ENCODE peak calls at places on chromosomes 12 and 14, in five cellular contexts. One of them, this sample, is unnamed.

GRCh38 chr14:73749706-73750105 is 35.5 kb upstream of the PNMA1 start:
- DNase-seq in stimulated activated CD4-positive, alpha-beta T cell treated with anti-CD3 and anti-CD28 coated beads, TNF-alpha, amount 100 ng/mL, for 48 hours: no peak
- DNase-seq in HFFc6: no peak
- DNase-seq in IMR-90: no peak
- DNase-seq in mammary epithelial cell: no peak
- DNase-seq in this sample: no peak

GRCh38 chr12:3600039-3600720 is 109.2 kb downstream of the PRMT8 start:
- DNase-seq in stimulated activated CD4-positive, alpha-beta T cell treated with anti-CD3 and anti-CD28 coated beads, TNF-alpha, amount 100 ng/mL, for 48 hours: no peak
- DNase-seq in HFFc6: no peak
- DNase-seq in IMR-90: no peak
- DNase-seq in mammary epithelial cell: peak; percentile 4
- DNase-seq in this sample: no peak

GRCh38 chr14:53942970-53943750 is 13.5 kb downstream of the BMP4 start:
- DNase-seq in stimulated activated CD4-positive, alpha-beta T cell treated with anti-CD3 and anti-CD28 coated beads, TNF-alpha, amount 100 ng/mL, for 48 hours: no peak
- DNase-seq in HFFc6: no peak
- DNase-seq in IMR-90: no peak
- DNase-seq in mammary epithelial cell: no peak
- DNase-seq in this sample: no peak

GRCh38 chr14:75812592-75812991 is 151.5 kb downstream of the TTLL5 start:
- DNase-seq in stimulated activated CD4-positive, alpha-beta T cell treated with anti-CD3 and anti-CD28 coated beads, TNF-alpha, amount 100 ng/mL, for 48 hours: no peak
- DNase-seq in HFFc6: no peak
- DNase-seq in IMR-90: no peak
- DNase-seq in mammary epithelial cell: no peak
- DNase-seq in this sample: no peak

GRCh38 chr12:94900496-94900895 is 103.0 kb downstream of the NDUFA12 start:
- DNase-seq in stimulated activated CD4-positive, alpha-beta T cell treated with anti-CD3 and anti-CD28 coated beads, TNF-alpha, amount 100 ng/mL, for 48 hours: no peak
- DNase-seq in HFFc6: no peak
- DNase-seq in IMR-90: no peak
- DNase-seq in mammary epithelial cell: no peak
- DNase-seq in this sample: peak; percentile 61

GRCh38 chr14:68011629-68012028 is 192.1 kb downstream of the RAD51B start:
- DNase-seq in stimulated activated CD4-positive, alpha-beta T cell treated with anti-CD3 and anti-CD28 coated beads, TNF-alpha, amount 100 ng/mL, for 48 hours: no peak
- DNase-seq in HFFc6: peak; percentile 9
- DNase-seq in IMR-90: peak; percentile 87
- DNase-seq in mammary epithelial cell: no peak
- DNase-seq in this sample: no peak

GRCh38 chr12:104494137-104494815 is 37.5 kb downstream of the CHST11 start:
- DNase-seq in stimulated activated CD4-positive, alpha-beta T cell treated with anti-CD3 and anti-CD28 coated beads, TNF-alpha, amount 100 ng/mL, for 48 hours: peak; percentile 71
- DNase-seq in HFFc6: no peak
- DNase-seq in IMR-90: no peak
- DNase-seq in mammary epithelial cell: no peak
- DNase-seq in this sample: no peak

GRCh38 chr12:124480469-124481256 is 86.7 kb downstream of the NCOR2 start:
- DNase-seq in stimulated activated CD4-positive, alpha-beta T cell treated with anti-CD3 and anti-CD28 coated beads, TNF-alpha, amount 100 ng/mL, for 48 hours: no peak
- DNase-seq in HFFc6: peak; percentile 86
- DNase-seq in IMR-90: peak; percentile 47
- DNase-seq in mammary epithelial cell: peak; percentile 63
- DNase-seq in this sample: peak; percentile 95

GRCh38 chr14:104145826-104146642 is 7.6 kb downstream of the KIF26A start:
- DNase-seq in stimulated activated CD4-positive, alpha-beta T cell treated with anti-CD3 and anti-CD28 coated beads, TNF-alpha, amount 100 ng/mL, for 48 hours: no peak
- DNase-seq in HFFc6: no peak
- DNase-seq in IMR-90: no peak
- DNase-seq in mammary epithelial cell: no peak
- DNase-seq in this sample: peak; percentile 1

GRCh38 chr12:2156333-2156732 is 103.5 kb downstream of the CACNA1C start:
- DNase-seq in stimulated activated CD4-positive, alpha-beta T cell treated with anti-CD3 and anti-CD28 coated beads, TNF-alpha, amount 100 ng/mL, for 48 hours: no peak
- DNase-seq in HFFc6: no peak
- DNase-seq in IMR-90: peak; percentile 85
- DNase-seq in mammary epithelial cell: no peak
- DNase-seq in this sample: no peak

GRCh38 chr14:95597784-95598204 is 62.9 kb downstream of the GLRX5 start:
- DNase-seq in stimulated activated CD4-positive, alpha-beta T cell treated with anti-CD3 and anti-CD28 coated beads, TNF-alpha, amount 100 ng/mL, for 48 hours: no peak
- DNase-seq in HFFc6: peak; percentile 4
- DNase-seq in IMR-90: peak; percentile 43
- DNase-seq in mammary epithelial cell: peak; percentile 21
- DNase-seq in this sample: peak; percentile 3

GRCh38 chr12:31002999-31003398 is 70.7 kb upstream of the DDX11 start:
- DNase-seq in stimulated activated CD4-positive, alpha-beta T cell treated with anti-CD3 and anti-CD28 coated beads, TNF-alpha, amount 100 ng/mL, for 48 hours: no peak
- DNase-seq in HFFc6: no peak
- DNase-seq in IMR-90: peak; percentile 35
- DNase-seq in mammary epithelial cell: peak; percentile 29
- DNase-seq in this sample: no peak

GRCh38 chr12:96248532-96248931 is 54.4 kb downstream of the ELK3 start:
- DNase-seq in stimulated activated CD4-positive, alpha-beta T cell treated with anti-CD3 and anti-CD28 coated beads, TNF-alpha, amount 100 ng/mL, for 48 hours: no peak
- DNase-seq in HFFc6: no peak
- DNase-seq in IMR-90: no peak
- DNase-seq in mammary epithelial cell: no peak
- DNase-seq in this sample: no peak

GRCh38 chr14:78130356-78130755 is 39.8 kb upstream of the NRXN3 start:
- DNase-seq in stimulated activated CD4-positive, alpha-beta T cell treated with anti-CD3 and anti-CD28 coated beads, TNF-alpha, amount 100 ng/mL, for 48 hours: no peak
- DNase-seq in HFFc6: no peak
- DNase-seq in IMR-90: no peak
- DNase-seq in mammary epithelial cell: no peak
- DNase-seq in this sample: no peak

GRCh38 chr12:19014243-19014642 is 115.3 kb upstream of the PLEKHA5 start:
- DNase-seq in stimulated activated CD4-positive, alpha-beta T cell treated with anti-CD3 and anti-CD28 coated beads, TNF-alpha, amount 100 ng/mL, for 48 hours: no peak
- DNase-seq in HFFc6: no peak
- DNase-seq in IMR-90: peak; percentile 67
- DNase-seq in mammary epithelial cell: no peak
- DNase-seq in this sample: no peak

GRCh38 chr14:105448706-105449111 is 25.9 kb upstream of the CRIP2 start:
- DNase-seq in stimulated activated CD4-positive, alpha-beta T cell treated with anti-CD3 and anti-CD28 coated beads, TNF-alpha, amount 100 ng/mL, for 48 hours: peak; percentile 40
- DNase-seq in HFFc6: peak; percentile 24
- DNase-seq in IMR-90: peak; percentile 47
- DNase-seq in mammary epithelial cell: peak; percentile 14
- DNase-seq in this sample: peak; percentile 68

GRCh38 chr12:71183018-71183417 is 25.2 kb upstream of the TSPAN8 start:
- DNase-seq in stimulated activated CD4-positive, alpha-beta T cell treated with anti-CD3 and anti-CD28 coated beads, TNF-alpha, amount 100 ng/mL, for 48 hours: no peak
- DNase-seq in HFFc6: no peak
- DNase-seq in IMR-90: no peak
- DNase-seq in mammary epithelial cell: peak; percentile 58
- DNase-seq in this sample: no peak

GRCh38 chr12:121538699-121539061 is 42.1 kb downstream of the KDM2B start:
- DNase-seq in stimulated activated CD4-positive, alpha-beta T cell treated with anti-CD3 and anti-CD28 coated beads, TNF-alpha, amount 100 ng/mL, for 48 hours: no peak
- DNase-seq in HFFc6: no peak
- DNase-seq in IMR-90: peak; percentile 29
- DNase-seq in mammary epithelial cell: no peak
- DNase-seq in this sample: no peak

GRCh38 chr14:75522224-75522764 is at the start of gene BATF:
- DNase-seq in stimulated activated CD4-positive, alpha-beta T cell treated with anti-CD3 and anti-CD28 coated beads, TNF-alpha, amount 100 ng/mL, for 48 hours: peak; percentile 70
- DNase-seq in HFFc6: no peak
- DNase-seq in IMR-90: no peak
- DNase-seq in mammary epithelial cell: no peak
- DNase-seq in this sample: peak; percentile 12

GRCh38 chr12:43336962-43337555 is 214.9 kb downstream of the ADAMTS20 start:
- DNase-seq in stimulated activated CD4-positive, alpha-beta T cell treated with anti-CD3 and anti-CD28 coated beads, TNF-alpha, amount 100 ng/mL, for 48 hours: no peak
- DNase-seq in HFFc6: peak; percentile 29
- DNase-seq in IMR-90: peak; percentile 70
- DNase-seq in mammary epithelial cell: peak; percentile 16
- DNase-seq in this sample: no peak

GRCh38 chr14:102155150-102155549 is 15.5 kb downstream of the WDR20 start:
- DNase-seq in stimulated activated CD4-positive, alpha-beta T cell treated with anti-CD3 and anti-CD28 coated beads, TNF-alpha, amount 100 ng/mL, for 48 hours: no peak
- DNase-seq in HFFc6: peak; percentile 19
- DNase-seq in IMR-90: peak; percentile 67
- DNase-seq in mammary epithelial cell: no peak
- DNase-seq in this sample: no peak

GRCh38 chr14:75231320-75231719 is 47.3 kb upstream of the FOS start:
- DNase-seq in stimulated activated CD4-positive, alpha-beta T cell treated with anti-CD3 and anti-CD28 coated beads, TNF-alpha, amount 100 ng/mL, for 48 hours: no peak
- DNase-seq in HFFc6: no peak
- DNase-seq in IMR-90: no peak
- DNase-seq in mammary epithelial cell: no peak
- DNase-seq in this sample: no peak

GRCh38 chr12:116006141-116006540 is 271.4 kb downstream of the MED13L start:
- DNase-seq in stimulated activated CD4-positive, alpha-beta T cell treated with anti-CD3 and anti-CD28 coated beads, TNF-alpha, amount 100 ng/mL, for 48 hours: no peak
- DNase-seq in HFFc6: no peak
- DNase-seq in IMR-90: no peak
- DNase-seq in mammary epithelial cell: no peak
- DNase-seq in this sample: no peak

GRCh38 chr12:71415336-71416231 is 24.0 kb upstream of the LGR5 start:
- DNase-seq in stimulated activated CD4-positive, alpha-beta T cell treated with anti-CD3 and anti-CD28 coated beads, TNF-alpha, amount 100 ng/mL, for 48 hours: no peak
- DNase-seq in HFFc6: peak; percentile 59
- DNase-seq in IMR-90: peak; percentile 59
- DNase-seq in mammary epithelial cell: peak; percentile 34
- DNase-seq in this sample: peak; percentile 7

GRCh38 chr12:57580466-57580795 is 10.6 kb upstream of the PIP4K2C start:
- DNase-seq in stimulated activated CD4-positive, alpha-beta T cell treated with anti-CD3 and anti-CD28 coated beads, TNF-alpha, amount 100 ng/mL, for 48 hours: no peak
- DNase-seq in HFFc6: no peak
- DNase-seq in IMR-90: no peak
- DNase-seq in mammary epithelial cell: no peak
- DNase-seq in this sample: no peak

GRCh38 chr12:12533238-12533829 is 29.3 kb downstream of the DUSP16 start:
- DNase-seq in stimulated activated CD4-positive, alpha-beta T cell treated with anti-CD3 and anti-CD28 coated beads, TNF-alpha, amount 100 ng/mL, for 48 hours: no peak
- DNase-seq in HFFc6: no peak
- DNase-seq in IMR-90: no peak
- DNase-seq in mammary epithelial cell: peak; percentile 41
- DNase-seq in this sample: peak; percentile 91

GRCh38 chr12:121284551-121285390 is 11.7 kb downstream of the CAMKK2 start:
- DNase-seq in stimulated activated CD4-positive, alpha-beta T cell treated with anti-CD3 and anti-CD28 coated beads, TNF-alpha, amount 100 ng/mL, for 48 hours: no peak
- DNase-seq in HFFc6: no peak
- DNase-seq in IMR-90: peak; percentile 19
- DNase-seq in mammary epithelial cell: no peak
- DNase-seq in this sample: no peak

GRCh38 chr12:124745891-124746570 is 117.6 kb downstream of the SCARB1 start:
- DNase-seq in stimulated activated CD4-positive, alpha-beta T cell treated with anti-CD3 and anti-CD28 coated beads, TNF-alpha, amount 100 ng/mL, for 48 hours: no peak
- DNase-seq in HFFc6: peak; percentile 89
- DNase-seq in IMR-90: peak; percentile 81
- DNase-seq in mammary epithelial cell: peak; percentile 77
- DNase-seq in this sample: peak; percentile 96

GRCh38 chr12:94534761-94535613 is 75.3 kb upstream of the CEP83 start:
- DNase-seq in stimulated activated CD4-positive, alpha-beta T cell treated with anti-CD3 and anti-CD28 coated beads, TNF-alpha, amount 100 ng/mL, for 48 hours: no peak
- DNase-seq in HFFc6: no peak
- DNase-seq in IMR-90: no peak
- DNase-seq in mammary epithelial cell: no peak
- DNase-seq in this sample: no peak

GRCh38 chr12:29794869-29795268 is 11.1 kb upstream of the TMTC1 start:
- DNase-seq in stimulated activated CD4-positive, alpha-beta T cell treated with anti-CD3 and anti-CD28 coated beads, TNF-alpha, amount 100 ng/mL, for 48 hours: no peak
- DNase-seq in HFFc6: no peak
- DNase-seq in IMR-90: no peak
- DNase-seq in mammary epithelial cell: no peak
- DNase-seq in this sample: no peak

GRCh38 chr12:116418551-116418950 is 140.6 kb upstream of the MAP1LC3B2 start:
- DNase-seq in stimulated activated CD4-positive, alpha-beta T cell treated with anti-CD3 and anti-CD28 coated beads, TNF-alpha, amount 100 ng/mL, for 48 hours: no peak
- DNase-seq in HFFc6: no peak
- DNase-seq in IMR-90: no peak
- DNase-seq in mammary epithelial cell: no peak
- DNase-seq in this sample: no peak

GRCh38 chr12:24979971-24980730 is 31.2 kb upstream of the BCAT1 start:
- DNase-seq in stimulated activated CD4-positive, alpha-beta T cell treated with anti-CD3 and anti-CD28 coated beads, TNF-alpha, amount 100 ng/mL, for 48 hours: no peak
- DNase-seq in HFFc6: no peak
- DNase-seq in IMR-90: no peak
- DNase-seq in mammary epithelial cell: no peak
- DNase-seq in this sample: peak; percentile 23

GRCh38 chr12:6178981-6179761 is 21.0 kb upstream of the CD9 start:
- DNase-seq in stimulated activated CD4-positive, alpha-beta T cell treated with anti-CD3 and anti-CD28 coated beads, TNF-alpha, amount 100 ng/mL, for 48 hours: no peak
- DNase-seq in HFFc6: peak; percentile 66
- DNase-seq in IMR-90: peak; percentile 51
- DNase-seq in mammary epithelial cell: no peak
- DNase-seq in this sample: no peak

GRCh38 chr12:67338426-67338825 is 69.3 kb downstream of the CAND1 start:
- DNase-seq in stimulated activated CD4-positive, alpha-beta T cell treated with anti-CD3 and anti-CD28 coated beads, TNF-alpha, amount 100 ng/mL, for 48 hours: no peak
- DNase-seq in HFFc6: no peak
- DNase-seq in IMR-90: no peak
- DNase-seq in mammary epithelial cell: no peak
- DNase-seq in this sample: no peak

GRCh38 chr14:76882646-76883045 is 56.4 kb downstream of the LRRC74A start:
- DNase-seq in stimulated activated CD4-positive, alpha-beta T cell treated with anti-CD3 and anti-CD28 coated beads, TNF-alpha, amount 100 ng/mL, for 48 hours: no peak
- DNase-seq in HFFc6: no peak
- DNase-seq in IMR-90: no peak
- DNase-seq in mammary epithelial cell: no peak
- DNase-seq in this sample: no peak

GRCh38 chr12:53696285-53696654 is 20.4 kb upstream of the ATP5MC2 start:
- DNase-seq in stimulated activated CD4-positive, alpha-beta T cell treated with anti-CD3 and anti-CD28 coated beads, TNF-alpha, amount 100 ng/mL, for 48 hours: no peak
- DNase-seq in HFFc6: peak; percentile 74
- DNase-seq in IMR-90: peak; percentile 85
- DNase-seq in mammary epithelial cell: peak; percentile 51
- DNase-seq in this sample: peak; percentile 89

GRCh38 chr12:121990692-121991603 is 30.7 kb upstream of the BCL7A start:
- DNase-seq in stimulated activated CD4-positive, alpha-beta T cell treated with anti-CD3 and anti-CD28 coated beads, TNF-alpha, amount 100 ng/mL, for 48 hours: peak; percentile 20
- DNase-seq in HFFc6: peak; percentile 24
- DNase-seq in IMR-90: peak; percentile 45
- DNase-seq in mammary epithelial cell: no peak
- DNase-seq in this sample: no peak

GRCh38 chr14:106094654-106095189 is 568.3 kb downstream of the TMEM121 start:
- DNase-seq in stimulated activated CD4-positive, alpha-beta T cell treated with anti-CD3 and anti-CD28 coated beads, TNF-alpha, amount 100 ng/mL, for 48 hours: no peak
- DNase-seq in HFFc6: no peak
- DNase-seq in IMR-90: no peak
- DNase-seq in mammary epithelial cell: no peak
- DNase-seq in this sample: peak; percentile 1

This sample was measured in thyroid gland.